ENCODE peak calls at places on chromosome 22, in seven cellular contexts. J is Panc1, W is heart right ventricle, K is hepatocyte, R is sigmoid colon, T is prostate gland, C is heart left ventricle. O is an unnamed sample.

GRCh38 chr22:20610757-20611156 is 103.3 kb downstream of the MED15 start:
- DNase-seq in J (no peak), W (no peak), K (no peak), R (no peak), T (no peak), C (no peak), O (no peak)

GRCh38 chr22:23888615-23889401 is 5.4 kb upstream of the MIF start:
- DNase-seq in J (no peak), W (no peak), K (no peak), R (no peak), T (no peak), C (no peak), O (no peak)

GRCh38 chr22:31179345-31179744 is 19.4 kb downstream of the RNF185 start:
- DNase-seq in J (no peak), W (no peak), K (no peak), R (no peak), T (peak; percentile 91), C (no peak), O (no peak)

GRCh38 chr22:37545703-37546435 is 14.4 kb upstream of the CDC42EP1 start:
- DNase-seq in J (no peak), W (peak; percentile 94), K (peak; percentile 96), R (peak; percentile 98), T (peak; percentile 62), C (peak; percentile 95), O (peak; percentile 94)

GRCh38 chr22:29244785-29245625 is 22.8 kb downstream of the RHBDD3 start:
- DNase-seq in J (no peak), W (no peak), K (no peak), R (peak; percentile 48), T (no peak), C (no peak), O (no peak)

GRCh38 chr22:23047742-23048141 is 22.6 kb upstream of the GNAZ start:
- DNase-seq in J (no peak), W (no peak), K (no peak), R (no peak), T (no peak), C (no peak), O (no peak)

GRCh38 chr22:46066691-46067090 is 83.6 kb upstream of the PPARA start:
- DNase-seq in J (no peak), W (peak; percentile 7), K (no peak), R (peak; percentile 63), T (peak; percentile 45), C (peak; percentile 29), O (peak; percentile 25)

GRCh38 chr22:23657712-23658111 is 25.6 kb upstream of the DRICH1 start:
- DNase-seq in J (no peak), W (no peak), K (no peak), R (no peak), T (no peak), C (no peak), O (peak; percentile 1)

GRCh38 chr22:49621601-49622210 is 206.0 kb downstream of the BRD1 start:
- DNase-seq in J (no peak), W (no peak), K (no peak), R (peak; percentile 38), T (no peak), C (peak; percentile 16), O (peak; percentile 51)

GRCh38 chr22:46780453-46780852 is 18.0 kb downstream of the TBC1D22A start:
- DNase-seq in J (no peak), W (peak; percentile 19), K (no peak), R (no peak), T (no peak), C (no peak), O (no peak)

GRCh38 chr22:35547993-35548761 is 7.5 kb downstream of the RASD2 start:
- DNase-seq in J (no peak), W (no peak), K (no peak), R (no peak), T (no peak), C (no peak), O (no peak)
- TF ChIP-seq CTCF in J (no peak), W (no peak), K (no peak), R (no peak), T (no peak), C (no peak), O (no peak)

GRCh38 chr22:19397729-19398094 is 33.8 kb downstream of the HIRA start:
- DNase-seq in J (no peak), W (no peak), K (no peak), R (no peak), T (no peak), C (no peak), O (no peak)
- H3K27ac ChIP-seq in J (no peak overlapping the region), W (no peak overlapping the region), K (no peak overlapping the region), R (no peak overlapping the region), T (no peak overlapping the region), C (no peak overlapping the region), O (no peak overlapping the region)

GRCh38 chr22:38716827-38717226 is 11.1 kb downstream of the GTPBP1 start:
- DNase-seq in J (no peak), W (no peak), K (no peak), R (no peak), T (no peak), C (peak; percentile 14), O (no peak)
- H3K36me3 ChIP-seq in J (peaks cover 2% of the 10 kb centered on the region), W (peaks cover 61% of the 10 kb centered on the region), K (no peaks in the 10 kb centered on the region), R (peaks cover 62% of the 10 kb centered on the region), T (peaks cover 12% of the 10 kb centered on the region), C (peaks cover 55% of the 10 kb centered on the region), O (peaks cover 40% of the 10 kb centered on the region)

GRCh38 chr22:43491177-43491576 is 79.4 kb downstream of the MPPED1 start:
- DNase-seq in J (no peak), W (no peak), K (no peak), R (no peak), T (no peak), C (no peak), O (no peak)
- TF ChIP-seq CTCF in J (no peak), W (no peak), K (no peak), R (no peak), T (no peak), C (no peak), O (no peak)

DNA sequence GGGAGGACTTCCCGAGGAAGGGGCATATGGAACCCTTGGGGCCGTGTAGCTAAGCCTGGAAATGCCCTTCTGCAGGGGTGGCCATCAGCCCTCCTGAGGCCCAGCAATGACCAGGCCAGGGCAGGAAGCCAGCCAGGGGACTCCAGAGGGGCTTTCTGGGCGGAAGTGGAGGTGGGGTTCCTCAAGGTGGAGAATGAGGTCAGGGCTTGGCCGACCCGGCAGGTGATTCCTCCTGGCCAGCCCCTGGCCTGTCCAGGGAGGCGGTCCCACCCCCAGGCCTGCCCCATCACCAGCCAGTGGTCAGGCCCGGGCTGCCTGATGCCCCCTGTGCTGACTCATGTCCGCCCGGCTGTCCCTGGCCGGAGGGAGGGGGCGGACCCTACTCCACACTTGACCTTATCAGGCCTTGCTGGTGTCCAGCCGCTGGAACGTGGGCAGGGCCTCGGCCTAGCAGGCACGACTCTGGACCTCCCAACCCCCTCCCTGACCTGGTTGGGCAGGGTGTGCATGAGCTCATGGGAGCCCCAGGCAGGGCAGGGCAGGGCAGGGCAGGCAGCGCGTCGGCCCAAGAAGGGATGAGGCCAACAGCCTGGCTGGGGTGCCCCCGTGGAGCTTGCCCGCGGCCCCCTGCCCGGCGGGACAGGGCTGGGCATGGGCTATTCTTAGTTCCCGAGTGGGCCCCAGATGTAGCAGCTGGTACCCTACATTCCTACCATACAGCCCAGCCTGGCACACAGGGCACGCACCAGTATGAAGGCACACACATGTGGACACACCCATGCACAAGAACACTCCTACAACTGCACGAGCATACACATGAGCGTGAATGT is 35.9 kb downstream of the RPL3 start:
- DNase-seq in J (no peak), W (peak; percentile 72), K (peak; percentile 54), R (no peak), T (no peak), C (peak; percentile 84), O (peak; percentile 85)
- H3K27ac ChIP-seq in J (peak overlapping the region; percentile 89), W (peak overlapping the region; percentile 77), K (no peak overlapping the region), R (peak overlapping the region; percentile 68), T (no peak overlapping the region), C (peak overlapping the region; percentile 77), O (peak overlapping the region; percentile 82)

O was measured in upper lobe of right lung.